ENCODE peak calls at places on chromosomes 4 and X, in nine cellular contexts. O is lower lobe of right lung; Z is BJ; A is breast epithelium; H is ascending aorta; Y is GM23338; E is fibroblast of lung; T is CD8-positive, alpha-beta T cell; V is cardiac muscle cell. G is an unnamed sample. For H3K36me3, the result is how much of the 10 kb centered on the place peaks cover.

GRCh38 chr4:105894570-105895323 is 524 bp upstream of the NPNT start:
- DNase-seq in A (no peak), V (peak), H (no peak), O (peak), E (peak), Z (no peak), T (no peak), Y (peak), G (no peak)

GRCh38 chr4:948936-949300 is 16.7 kb downstream of the TMEM175 start:
- DNase-seq in A (no peak), H (no peak), O (no peak), T (no peak), Y (no peak), Z (no peak), E (no peak), V (no peak), G (no peak)

GRCh38 chr4:54683616-54684346 is 26.0 kb downstream of the KIT start:
- DNase-seq in V (peak), Y (peak), E (peak), H (no peak), Z (no peak), A (no peak), T (peak), O (no peak), G (no peak)

GRCh38 chr4:181952478-181952877 is 290.7 kb upstream of the TENM3 start:
- DNase-seq in T (no peak), H (no peak), E (peak), A (peak), Y (no peak), Z (peak), V (peak), O (no peak), G (no peak)

GRCh38 chr4:141899541-141899940 is 263.2 kb downstream of the IL15 start:
- DNase-seq in Z (peak), T (no peak), Y (no peak), E (no peak), A (no peak), H (no peak), O (no peak), V (peak), G (no peak)

GRCh38 chrX:74535633-74536141 is 78.7 kb downstream of the RLIM start:
- DNase-seq in Y (peak), O (peak), T (no peak), E (peak), V (peak), Z (peak), A (peak), H (peak), G (no peak)

GRCh38 chr4:66555301-66555700 is 885.0 kb upstream of the EPHA5 start:
- DNase-seq in T (no peak), Z (peak), O (no peak), H (no peak), V (peak), E (peak), A (no peak), Y (no peak), G (no peak)

GRCh38 chr4:142845293-142846070 is 619 bp downstream of the INPP4B start:
- DNase-seq in O (peak), E (no peak), Y (peak), H (peak), V (peak), Z (no peak), T (no peak), A (no peak), G (no peak)

GRCh38 chr4:81030617-81031388 is at the start of gene BMP3:
- DNase-seq in A (no peak), T (no peak), O (peak), E (peak), V (peak), H (no peak), Y (peak), Z (no peak), G (no peak)

GRCh38 chrX:74492720-74493201 is 71.5 kb downstream of the SLC16A2 start:
- DNase-seq in A (no peak), T (peak), Y (peak), H (no peak), Z (no peak), E (no peak), V (peak), O (no peak), G (no peak)

GRCh38 chr4:112327950-112328349 is 30.8 kb downstream of the ALPK1 start:
- DNase-seq in H (no peak), A (no peak), T (no peak), E (peak), V (peak), Z (no peak), Y (peak), O (no peak), G (no peak)

GRCh38 chrX:122203399-122203798 is 980.7 kb upstream of the GRIA3 start:
- DNase-seq in O (no peak), Y (peak), V (no peak), H (no peak), A (no peak), Z (no peak), T (no peak), E (no peak), G (no peak)

DNA sequence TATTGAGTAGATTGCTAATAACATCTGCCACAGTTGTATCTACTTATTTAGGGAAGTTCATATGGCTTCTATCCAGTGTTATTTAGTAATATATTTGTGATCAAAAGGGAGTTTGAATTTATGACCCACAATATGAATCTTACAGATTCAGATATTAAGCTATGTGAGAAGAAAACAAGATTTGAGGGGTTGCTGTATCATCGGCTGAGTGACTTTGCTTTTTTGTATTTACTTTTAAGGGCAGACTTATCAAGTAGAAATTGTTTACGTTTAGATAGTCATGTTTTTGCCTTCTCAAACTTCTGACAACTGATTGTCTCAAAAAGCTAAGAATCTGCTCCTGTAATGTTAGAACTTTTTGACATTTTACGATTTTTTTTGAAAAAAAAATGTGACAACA is 17.2 kb upstream of the DCK start:
- DNase-seq in H (no peak), T (no peak), Z (no peak), O (no peak), Y (no peak), E (no peak), V (no peak), A (no peak), G (no peak)
- H3K36me3 ChIP-seq in H (under half), T (under half), Z (under half), O (under half), Y (under half), E (under half), V (under half), A (under half), G (under half)

GRCh38 chr4:88575222-88575621 is 17.1 kb upstream of the HERC3 start:
- DNase-seq in E (no peak), Z (no peak), Y (no peak), O (no peak), T (no peak), V (no peak), A (no peak), H (no peak), G (no peak)

GRCh38 chr4:88569944-88570455 is 22.3 kb upstream of the HERC3 start:
- DNase-seq in T (no peak), Z (peak), E (no peak), Y (peak), A (no peak), O (no peak), V (no peak), H (no peak), G (no peak)

GRCh38 chr4:88573286-88573994 is 18.8 kb upstream of the HERC3 start:
- DNase-seq in A (no peak), H (no peak), O (no peak), V (no peak), E (no peak), Z (no peak), T (no peak), Y (no peak), G (no peak)

DNA sequence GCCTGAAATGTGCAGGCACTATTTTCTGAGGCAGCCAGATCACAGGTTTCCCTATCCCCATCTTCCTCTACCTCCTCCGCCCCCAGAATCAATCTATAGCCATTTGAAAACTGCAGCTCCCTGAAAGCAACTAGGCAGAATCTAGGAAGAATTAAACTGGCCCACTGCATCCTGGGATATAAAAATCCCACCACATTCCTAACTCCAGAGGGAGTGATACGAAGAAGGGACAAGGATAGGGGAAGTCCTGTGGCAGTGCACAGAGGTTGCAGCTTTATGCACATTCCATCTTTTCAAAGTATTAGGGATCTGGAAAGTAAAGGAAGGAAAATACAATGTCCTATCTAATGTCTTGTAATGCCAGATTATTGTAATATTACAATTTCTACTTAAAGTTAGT is 18.3 kb upstream of the HERC3 start:
- DNase-seq in V (peak), Z (no peak), A (no peak), E (peak), Y (peak), H (no peak), T (no peak), O (no peak), G (no peak)
- H3K4me3 ChIP-seq in V (no peak), Z (no peak), A (no peak), E (no peak), Y (no peak), H (no peak), T (no peak), O (no peak), G (no peak)

DNA sequence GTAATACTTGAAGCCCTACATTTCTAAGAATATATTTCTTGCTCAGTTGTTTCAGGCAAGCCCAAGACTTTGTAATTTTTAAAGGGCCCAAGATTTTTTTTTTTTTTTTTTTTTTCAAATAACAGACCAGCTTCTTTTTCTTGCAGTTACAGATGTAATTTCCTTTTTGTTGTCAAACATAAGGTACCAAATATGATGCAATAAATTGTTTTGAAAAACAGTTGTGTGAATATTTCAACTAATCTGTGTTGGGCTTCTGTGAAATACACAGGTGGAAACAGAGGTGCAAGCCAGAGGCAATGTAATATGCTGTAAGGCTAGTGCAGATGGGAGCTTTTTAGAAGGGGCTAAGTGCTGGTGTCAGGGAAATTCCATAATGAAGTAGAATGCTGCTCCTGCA is 64.8 kb upstream of the RAB33B start:
- DNase-seq in H (no peak), A (no peak), T (no peak), O (no peak), E (no peak), V (no peak), Y (no peak), Z (no peak), G (no peak)
- H3K36me3 ChIP-seq in H (half or more), A (under half), T (under half), O (half or more), E (under half), V (under half), Y (under half), Z (under half), G (under half)

GRCh38 chr4:184421558-184422155 is 52.7 kb downstream of the IRF2 start:
- DNase-seq in V (no peak), A (no peak), T (no peak), E (no peak), Z (no peak), H (no peak), O (no peak), Y (no peak), G (no peak)
- H3K4me3 ChIP-seq in V (no peak), A (no peak), T (no peak), E (no peak), Z (no peak), H (no peak), O (no peak), Y (no peak), G (no peak)

DNA sequence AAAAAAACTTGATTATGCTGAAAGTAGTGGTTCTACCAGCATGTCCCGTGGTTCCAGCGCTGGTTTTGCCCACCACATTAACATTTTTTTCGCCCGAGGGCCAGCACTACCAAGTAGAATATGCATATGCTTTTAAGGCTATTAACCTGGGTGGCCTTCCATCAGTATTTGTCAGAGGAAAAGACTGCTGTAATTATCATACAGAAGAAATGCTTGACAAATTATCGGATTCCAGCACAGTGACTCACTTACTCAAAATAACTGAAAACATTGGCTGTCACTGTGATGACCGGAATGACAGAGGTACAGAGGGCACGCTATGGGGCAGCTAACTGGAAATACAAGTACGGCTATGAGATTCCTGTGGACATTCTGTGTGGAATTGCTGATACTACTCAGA is 34.6 kb downstream of the PRPS2 start:
- DNase-seq in A (no peak), Y (no peak), H (no peak), T (no peak), Z (no peak), O (no peak), V (no peak), E (peak), G (no peak)
- H3K36me3 ChIP-seq in A (under half), Y (under half), H (under half), T (under half), Z (under half), O (under half), V (under half), E (under half), G (under half)

DNA sequence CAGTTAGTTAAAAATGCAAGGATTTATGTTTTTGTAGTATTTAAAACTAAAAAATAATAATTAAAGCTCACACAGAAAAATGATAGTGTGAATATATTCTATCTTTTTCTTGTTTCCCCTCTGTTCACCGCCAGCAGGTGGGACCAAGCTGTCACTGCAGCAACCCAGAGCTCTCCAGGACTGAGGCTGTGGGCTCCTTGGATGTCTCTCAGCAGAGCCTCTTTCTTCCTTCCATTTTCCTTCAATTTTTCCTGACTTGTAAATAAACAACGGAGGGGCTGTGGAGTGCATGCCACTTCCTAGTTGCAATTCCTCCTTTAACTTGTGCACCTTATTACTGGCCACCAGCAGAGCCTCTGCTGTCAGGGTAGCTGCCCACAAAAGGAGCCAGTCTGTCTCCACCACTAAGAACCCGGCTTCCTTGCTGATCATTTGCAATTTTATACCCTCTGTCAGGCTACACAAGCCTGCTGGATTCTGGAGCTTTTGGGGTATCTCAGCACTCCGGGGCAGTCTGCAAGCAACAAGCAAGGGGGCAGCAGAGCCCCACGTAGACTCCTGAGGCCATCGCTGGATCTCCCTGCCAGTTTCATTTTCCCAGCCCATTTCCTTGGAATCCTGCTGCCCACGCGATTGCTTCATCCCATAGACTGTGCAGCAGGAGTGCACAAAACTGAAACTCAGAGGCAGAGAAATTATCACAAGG is 1467.4 kb downstream of the C4orf33 start:
- DNase-seq in A (peak), E (peak), T (no peak), H (peak), O (no peak), Y (peak), V (peak), Z (peak), G (peak)
- H3K4me3 ChIP-seq in A (peak), E (peak), T (no peak), H (peak), O (peak), Y (no peak), V (no peak), Z (no peak), G (no peak)

GRCh38 chr4:7812191-7812860 is 127.3 kb downstream of the AFAP1 start:
- DNase-seq in O (no peak), Z (no peak), V (no peak), E (no peak), Y (no peak), T (no peak), A (no peak), H (no peak), G (no peak)
- H3K36me3 ChIP-seq in O (under half), Z (under half), V (under half), E (under half), Y (under half), T (under half), A (under half), H (under half), G (under half)

DNA sequence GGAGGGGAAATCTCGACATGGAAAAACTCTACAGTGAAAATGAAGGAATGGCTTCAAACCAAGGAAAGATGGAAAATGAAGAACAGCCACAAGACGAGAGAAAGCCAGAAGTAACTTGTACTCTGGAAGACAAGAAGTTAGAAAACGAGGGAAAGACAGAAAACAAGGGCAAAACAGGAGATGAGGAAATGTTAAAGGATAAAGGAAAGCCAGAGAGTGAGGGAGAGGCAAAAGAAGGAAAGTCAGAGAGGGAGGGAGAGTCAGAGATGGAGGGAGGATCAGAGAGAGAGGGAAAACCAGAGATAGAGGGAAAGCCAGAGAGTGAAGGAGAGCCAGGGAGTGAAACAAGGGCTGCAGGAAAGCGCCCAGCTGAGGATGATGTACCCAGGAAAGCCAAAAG is 1.3 kb downstream of the TCEAL4 start:
- DNase-seq in Z (no peak), V (no peak), H (no peak), T (no peak), Y (no peak), E (no peak), A (no peak), O (no peak), G (no peak)
- H3K4me3 ChIP-seq in Z (peak), V (no peak), H (peak), T (no peak), Y (peak), E (peak), A (peak), O (peak), G (no peak)

G was measured in iPS DF 6.9.